ENCODE peak calls at places on chromosomes 16 and 17, in seven cellular contexts. D, V, U, P, K, B and A are unnamed samples.

GRCh38 chr16:88019847-88020512 is 68.7 kb downstream of the BANP start:
- DNase-seq in K (no peak), V (peak; percentile 27), U (no peak), B (peak; percentile 9), P (no peak), D (no peak), A (no peak)

GRCh38 chr17:13671771-13672170 is 70.0 kb upstream of the HS3ST3A1 start:
- DNase-seq in V (no peak), K (no peak), U (no peak), P (peak; percentile 30), B (no peak), D (no peak), A (no peak)

GRCh38 chr17:57284984-57285646 is 28.8 kb downstream of the MSI2 start:
- DNase-seq in B (no peak), D (peak; percentile 90), K (no peak), V (no peak), U (no peak), P (no peak), A (no peak)

GRCh38 chr17:63475491-63476412 is 1.1 kb upstream of the ACE start:
- DNase-seq in D (no peak), V (no peak), U (no peak), P (no peak), B (no peak), K (no peak), A (no peak)

GRCh38 chr17:14737984-14738651 is 437.2 kb downstream of the HS3ST3B1 start:
- DNase-seq in K (peak; percentile 99), P (peak; percentile 99), U (peak; percentile 96), D (no peak), B (no peak), V (peak; percentile 72), A (peak; percentile 98)

GRCh38 chr17:79109584-79109983 is 35.0 kb downstream of the ENGASE start:
- DNase-seq in V (no peak), P (no peak), U (no peak), B (no peak), D (no peak), K (no peak), A (no peak)

GRCh38 chr16:49461517-49461951 is 87.9 kb downstream of the C16orf78 start:
- DNase-seq in P (no peak), V (no peak), K (no peak), U (no peak), B (no peak), D (no peak), A (no peak)

GRCh38 chr17:78357687-78358537 is 2.0 kb downstream of the SOCS3 start:
- DNase-seq in D (no peak), U (no peak), B (no peak), P (no peak), K (peak; percentile 37), V (no peak), A (peak; percentile 38)

GRCh38 chr17:13520899-13521572 is 80.7 kb downstream of the HS3ST3A1 start:
- DNase-seq in K (no peak), U (peak; percentile 65), B (no peak), P (peak; percentile 80), D (no peak), V (no peak), A (peak; percentile 59)

GRCh38 chr16:82382521-82382920 is 212.5 kb upstream of the MPHOSPH6 start:
- DNase-seq in K (no peak), P (no peak), D (no peak), B (no peak), V (no peak), U (no peak), A (no peak)

GRCh38 chr17:6023452-6023851 is 46.7 kb upstream of the WSCD1 start:
- DNase-seq in B (no peak), K (no peak), D (no peak), U (no peak), P (no peak), V (no peak), A (no peak)

GRCh38 chr16:12582696-12583095 is 221.0 kb downstream of the CPPED1 start:
- DNase-seq in D (no peak), P (no peak), V (peak; percentile 43), U (no peak), K (no peak), B (peak; percentile 2), A (no peak)

GRCh38 chr16:11806721-11807120 is 9.7 kb upstream of the ZC3H7A start:
- DNase-seq in V (no peak), P (peak; percentile 74), K (no peak), B (no peak), U (peak; percentile 23), D (no peak), A (no peak)

GRCh38 chr16:83720981-83721380 is 86.8 kb upstream of the HSBP1 start:
- DNase-seq in V (no peak), P (no peak), D (no peak), B (no peak), U (no peak), K (no peak), A (no peak)

GRCh38 chr17:29565643-29566472 is 979 bp downstream of the ABHD15 start:
- DNase-seq in V (peak; percentile 51), B (peak; percentile 22), K (peak; percentile 79), D (peak; percentile 76), U (no peak), P (no peak), A (no peak)

GRCh38 chr16:8941718-8942344 is 21.9 kb downstream of the USP7 start:
- DNase-seq in K (no peak), D (no peak), V (no peak), B (no peak), P (no peak), U (no peak), A (no peak)

GRCh38 chr17:44071772-44072171 is 1.2 kb downstream of the G6PC3 start:
- DNase-seq in B (no peak), P (no peak), V (no peak), K (no peak), U (no peak), D (no peak), A (peak; percentile 20)

GRCh38 chr16:9014389-9014788 is 50.7 kb upstream of the USP7 start:
- DNase-seq in B (no peak), U (no peak), P (no peak), K (no peak), V (no peak), D (no peak), A (no peak)

GRCh38 chr17:19978803-19979202 is 1.2 kb upstream of the AKAP10 start:
- DNase-seq in B (no peak), U (no peak), K (no peak), D (no peak), P (no peak), V (no peak), A (no peak)

GRCh38 chr17:18250708-18251107 is 7.8 kb downstream of the FLII start:
- DNase-seq in D (no peak), U (no peak), P (no peak), V (no peak), K (no peak), B (no peak), A (no peak)

GRCh38 chr16:48164907-48165715 is 9.3 kb upstream of the ABCC12 start:
- DNase-seq in K (peak; percentile 83), V (peak; percentile 84), P (peak; percentile 79), D (peak; percentile 55), B (peak; percentile 67), U (peak; percentile 60), A (peak; percentile 72)

GRCh38 chr16:50539822-50540710 is 8.1 kb upstream of the NKD1 start:
- DNase-seq in V (no peak), K (no peak), U (no peak), B (no peak), P (no peak), D (no peak), A (no peak)

DNA sequence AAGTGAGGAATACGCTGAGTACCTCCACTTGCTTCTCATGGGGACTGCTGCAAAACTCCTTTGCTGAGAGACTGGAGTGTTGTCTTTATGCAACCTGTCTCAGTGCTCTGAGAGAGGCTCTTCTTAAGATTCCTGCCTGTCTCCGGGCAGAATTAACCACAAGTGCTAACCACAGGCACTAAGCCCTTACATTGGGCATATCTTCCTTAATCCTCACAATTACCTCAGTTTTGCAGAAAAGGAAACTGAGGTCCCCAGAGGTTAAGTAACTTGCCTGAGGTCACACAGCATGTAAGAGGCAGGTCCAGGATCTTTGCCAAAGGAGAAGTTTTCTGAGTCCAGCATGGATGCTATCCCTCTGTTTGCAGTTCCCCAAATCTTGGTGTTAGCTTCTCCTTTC is 86.0 kb downstream of the GP2 start:
- DNase-seq in D (no peak), P (no peak), K (no peak), V (no peak), U (no peak), B (no peak), A (no peak)
- TF ChIP-seq CTCF in D (no peak), P (no peak), K (no peak), V (no peak), U (no peak), B (no peak), A (no peak)

DNA sequence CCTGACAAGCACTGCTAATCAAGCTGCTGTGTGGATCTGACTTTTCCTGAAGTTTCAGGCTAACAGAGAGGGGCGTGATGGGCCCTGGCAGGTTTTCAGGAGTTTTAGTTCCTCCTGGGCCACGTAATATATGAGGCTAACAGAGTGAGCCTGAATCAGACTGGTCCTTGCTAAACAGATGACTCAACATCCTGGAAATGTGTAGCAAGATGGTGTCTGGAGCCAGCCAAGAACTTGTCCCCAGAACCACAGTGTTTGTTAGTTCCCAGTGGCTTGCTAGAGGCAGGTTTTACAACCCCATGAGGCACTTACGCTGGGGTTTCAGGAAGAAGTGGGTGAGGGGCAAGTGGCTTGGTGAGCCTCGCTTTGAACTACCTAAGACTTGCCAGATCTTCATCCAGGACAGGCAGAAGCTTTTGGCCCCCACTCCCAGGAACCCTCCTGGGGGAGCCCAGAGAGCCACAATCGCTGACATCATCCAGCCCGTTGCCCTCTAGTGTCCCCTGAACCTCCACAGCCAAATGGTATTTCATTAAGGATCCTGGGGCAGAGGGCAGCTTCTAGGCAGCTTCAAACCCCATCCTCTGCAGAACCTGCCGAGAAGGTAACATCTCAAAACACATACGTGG is 15.9 kb downstream of the TMEM92 start:
- DNase-seq in P (peak; percentile 99), V (peak; percentile 65), B (peak; percentile 86), K (peak; percentile 87), U (peak; percentile 98), D (no peak), A (peak; percentile 99)
- H3K4me3 ChIP-seq in P (no peak overlapping the region), V (no peak overlapping the region), B (no peak overlapping the region), K (peak overlapping the region; percentile 23), U (peak overlapping the region; percentile 37), D (no peak overlapping the region), A (peak overlapping the region; percentile 38)

GRCh38 chr16:69701866-69702265 is 24.5 kb downstream of the NQO1 start:
- DNase-seq in V (no peak), D (no peak), P (no peak), K (no peak), U (no peak), B (no peak), A (no peak)

GRCh38 chr16:69698404-69698803 is 28.0 kb downstream of the NQO1 start:
- DNase-seq in P (no peak), D (no peak), B (no peak), V (no peak), K (no peak), U (no peak), A (no peak)

GRCh38 chr16:69701452-69701851 is 24.9 kb downstream of the NQO1 start:
- DNase-seq in U (no peak), P (no peak), D (no peak), V (no peak), B (no peak), K (no peak), A (no peak)

GRCh38 chr16:69703638-69704037 is 22.7 kb downstream of the NQO1 start:
- DNase-seq in U (no peak), K (no peak), V (no peak), P (peak; percentile 44), D (no peak), B (no peak), A (peak; percentile 74)

GRCh38 chr16:69699915-69700314 is 26.4 kb downstream of the NQO1 start:
- DNase-seq in V (no peak), P (no peak), D (no peak), K (no peak), U (no peak), B (no peak), A (no peak)
- TF ChIP-seq CTCF in V (no peak), P (no peak), D (no peak), K (no peak), U (no peak), B (no peak), A (no peak)

GRCh38 chr17:7263071-7263800 is 958 bp upstream of the CLDN7 start:
- DNase-seq in D (no peak), K (peak; percentile 46), B (no peak), V (peak; percentile 80), U (no peak), P (no peak), A (no peak)
- H3K4me3 ChIP-seq in D (peak overlapping the region; percentile 40), K (no peak overlapping the region), B (no peak overlapping the region), V (peak overlapping the region; percentile 27), U (no peak overlapping the region), P (peak overlapping the region; percentile 8), A (peak overlapping the region; percentile 19)